ENCODE peak calls at places on chromosome 18, in eight cellular contexts. R is H7; U is effector memory CD4-positive, alpha-beta T cell; H is K562; W is iris pigment epithelial cell; J is 8988T; V is stimulated activated naive CD4-positive, alpha-beta T cell treated with Interleukin-2 at 50 U/mL for 16 hours; M is cardiac septum. F is an unnamed sample.

GRCh38 chr18:9536354-9537152 is 61.2 kb downstream of the RALBP1 start:
- DNase-seq in R (no peak), J (no peak), W (peak; percentile 75), M (no peak), U (no peak), V (no peak), H (no peak), F (no peak)

GRCh38 chr18:63444567-63444966 is 22.3 kb upstream of the VPS4B start:
- DNase-seq in V (no peak), U (no peak), W (peak; percentile 94), J (no peak), R (no peak), H (no peak), M (no peak), F (no peak)

GRCh38 chr18:44737623-44738022 is 56.9 kb downstream of the SETBP1 start:
- DNase-seq in M (no peak), U (no peak), W (no peak), H (no peak), J (no peak), V (no peak), R (no peak), F (no peak)

GRCh38 chr18:48108136-48108535 is 177.7 kb upstream of the SMAD2 start:
- DNase-seq in R (no peak), V (no peak), W (no peak), J (no peak), H (no peak), M (no peak), U (no peak), F (no peak)

GRCh38 chr18:13179566-13180113 is 38.9 kb upstream of the LDLRAD4 start:
- DNase-seq in U (no peak), V (no peak), M (no peak), J (no peak), W (no peak), R (no peak), H (no peak), F (no peak)

GRCh38 chr18:60984496-60984895 is 348.7 kb upstream of the CDH20 start:
- DNase-seq in M (no peak), J (no peak), V (no peak), H (no peak), U (no peak), R (no peak), W (peak; percentile 95), F (no peak)

GRCh38 chr18:47929681-47930085 is 776 bp downstream of the SMAD2 start:
- DNase-seq in R (no peak), M (no peak), W (peak; percentile 65), V (no peak), U (no peak), H (no peak), J (no peak), F (no peak)

GRCh38 chr18:35835366-35835765 is 137.1 kb upstream of the RMP24 start:
- DNase-seq in H (no peak), W (no peak), V (no peak), U (no peak), J (no peak), R (no peak), M (no peak), F (no peak)

GRCh38 chr18:25076980-25077780 is 274.8 kb downstream of the ZNF521 start:
- DNase-seq in H (no peak), W (no peak), U (no peak), J (no peak), V (no peak), R (no peak), M (no peak), F (no peak)

GRCh38 chr18:42446195-42446594 is 491.2 kb downstream of the PIK3C3 start:
- DNase-seq in V (no peak), W (peak; percentile 87), M (no peak), J (no peak), U (no peak), H (no peak), R (no peak), F (no peak)

GRCh38 chr18:45910405-45911023 is 56.6 kb downstream of the EPG5 start:
- DNase-seq in H (peak; percentile 44), U (peak; percentile 25), W (peak; percentile 56), V (peak; percentile 54), R (peak; percentile 81), J (peak; percentile 56), M (no peak), F (peak; percentile 59)

GRCh38 chr18:46622451-46622850 is 34.6 kb downstream of the LOXHD1 start:
- DNase-seq in H (no peak), J (no peak), R (no peak), M (no peak), U (no peak), W (no peak), V (no peak), F (no peak)

GRCh38 chr18:13813271-13813849 is 10.6 kb upstream of the MC5R start:
- DNase-seq in V (peak; percentile 24), W (peak; percentile 51), H (peak; percentile 72), M (no peak), J (no peak), R (peak; percentile 77), U (no peak), F (peak; percentile 74)

GRCh38 chr18:12302391-12303147 is 5.5 kb upstream of the TUBB6 start:
- DNase-seq in M (peak; percentile 71), U (no peak), H (peak; percentile 87), J (no peak), R (no peak), V (no peak), W (no peak), F (no peak)

F was measured in RPMI8226.